ENCODE peak calls at places on chromosomes 3 and 15, in eight cellular contexts. D is body of pancreas, C is Panc1, J is Caco-2, G is heart right ventricle, R is tibial artery, L is IMR-90, F is endodermal cell. W is an unnamed sample.
A peak's percentile ranks its signal among the peaks of the same experiment; 100 is the strongest.

GRCh38 chr3:64008952-64009351 is 14.3 kb downstream of the PSMD6 start:
- DNase-seq in R (no peak), J (no peak), F (no peak), L (peak; percentile 35), C (no peak), G (no peak), D (no peak), W (no peak)

GRCh38 chr3:144586382-144586781 is 614.8 kb downstream of the DIPK2A start:
- DNase-seq in D (no peak), R (no peak), J (no peak), F (no peak), G (no peak), L (peak; percentile 66), C (no peak), W (no peak)

GRCh38 chr15:70262171-70262570 is 164.5 kb upstream of the TLE3 start:
- DNase-seq in G (no peak), J (no peak), D (no peak), C (no peak), R (no peak), F (no peak), L (no peak), W (no peak)

GRCh38 chr3:15064299-15064834 is 748 bp downstream of the MRPS25 start:
- DNase-seq in F (peak; percentile 66), G (no peak), L (peak; percentile 25), D (peak; percentile 35), J (no peak), C (no peak), R (peak; percentile 38), W (no peak)

GRCh38 chr3:127053450-127053849 is 70.5 kb downstream of the PLXNA1 start:
- DNase-seq in G (no peak), L (no peak), C (no peak), F (no peak), D (no peak), R (no peak), J (no peak), W (no peak)

GRCh38 chr3:150022406-150023238 is 51.9 kb upstream of the PFN2 start:
- DNase-seq in C (no peak), G (no peak), J (no peak), D (no peak), R (no peak), F (peak; percentile 70), L (peak; percentile 31), W (no peak)

GRCh38 chr15:23565395-23566069 is at the start of gene MKRN3:
- DNase-seq in L (peak; percentile 7), F (no peak), C (peak; percentile 66), G (no peak), D (peak; percentile 41), R (no peak), J (peak; percentile 88), W (no peak)

GRCh38 chr3:131933665-131934064 is 101.1 kb downstream of the CPNE4 start:
- DNase-seq in F (no peak), C (no peak), D (no peak), R (no peak), L (no peak), G (no peak), J (no peak), W (no peak)

GRCh38 chr3:5188419-5189405 is 1.2 kb downstream of the EDEM1 start:
- DNase-seq in F (peak; percentile 74), J (peak; percentile 74), G (peak; percentile 19), L (peak; percentile 17), D (peak; percentile 44), R (no peak), C (no peak), W (no peak)

GRCh38 chr3:195095704-195096036 is 175.3 kb downstream of the XXYLT1 start:
- DNase-seq in R (no peak), G (no peak), J (no peak), F (no peak), D (no peak), L (peak; percentile 52), C (no peak), W (no peak)

GRCh38 chr3:177351195-177351594 is 153.9 kb upstream of the TBL1XR1 start:
- DNase-seq in R (no peak), G (no peak), D (no peak), F (no peak), L (no peak), J (no peak), C (no peak), W (no peak)

GRCh38 chr3:31166249-31166885 is 271.9 kb upstream of the GADL1 start:
- DNase-seq in J (no peak), C (peak; percentile 33), R (no peak), L (peak; percentile 84), G (no peak), F (no peak), D (no peak), W (no peak)

GRCh38 chr15:36796161-36796560 is 216.7 kb downstream of the CDIN1 start:
- DNase-seq in G (no peak), J (no peak), D (no peak), R (no peak), L (no peak), F (no peak), C (no peak), W (no peak)

DNA sequence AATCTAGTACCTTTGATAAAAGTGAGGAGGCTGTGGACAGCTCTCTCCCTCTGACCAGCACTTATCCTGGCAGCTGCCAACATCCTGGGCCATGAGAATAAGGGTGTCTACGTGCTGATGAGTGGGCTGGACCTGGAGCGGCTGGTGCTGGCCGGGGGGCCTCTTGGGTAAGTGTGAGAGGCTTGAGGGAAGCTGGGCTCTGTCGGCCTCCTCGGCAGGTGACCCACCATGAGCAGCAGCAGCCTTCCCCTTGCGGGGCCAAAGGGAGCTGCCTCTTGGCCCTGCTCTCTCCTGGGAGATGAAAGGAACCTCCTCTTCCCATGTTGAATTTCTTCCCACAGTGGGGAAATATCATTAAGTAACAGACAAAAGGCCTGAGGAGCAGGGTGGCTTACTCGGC is 9.2 kb downstream of the IVD start:
- DNase-seq in C (no peak), F (no peak), G (no peak), L (no peak), D (no peak), J (no peak), R (no peak), W (no peak)
- H3K36me3 ChIP-seq in C (peaks cover 15% of the 10 kb centered on the region), F (peaks cover 74% of the 10 kb centered on the region), G (no peaks in the 10 kb centered on the region), L (peaks cover 62% of the 10 kb centered on the region), D (peaks cover 17% of the 10 kb centered on the region), J (peaks cover 2% of the 10 kb centered on the region), R (peaks cover 69% of the 10 kb centered on the region), W (peaks cover 49% of the 10 kb centered on the region)

DNA sequence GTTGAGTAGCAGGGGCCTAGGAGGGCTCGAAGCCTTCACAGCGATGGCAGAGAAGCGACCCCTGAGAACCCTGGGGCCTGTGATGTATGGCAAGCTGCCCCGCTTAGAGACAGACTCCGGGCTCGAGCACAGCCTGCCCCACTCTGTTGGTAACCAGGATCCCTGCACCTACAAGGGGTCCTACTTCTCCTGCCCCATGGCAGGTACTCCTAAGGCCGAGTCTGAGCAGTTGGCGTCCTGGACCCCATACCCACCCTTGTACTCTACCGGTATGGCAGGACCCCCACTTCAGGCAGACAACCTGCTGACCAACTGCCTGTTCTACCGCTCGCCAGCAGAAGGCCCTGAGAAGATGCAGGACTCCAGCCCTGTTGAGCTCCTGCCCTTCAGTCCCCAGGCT is 4.3 kb downstream of the C15orf39 start:
- DNase-seq in D (no peak), L (no peak), F (no peak), J (no peak), R (no peak), C (no peak), G (no peak), W (no peak)
- H3K36me3 ChIP-seq in D (peaks cover 10% of the 10 kb centered on the region), L (peaks cover 45% of the 10 kb centered on the region), F (peaks cover 46% of the 10 kb centered on the region), J (peaks cover 2% of the 10 kb centered on the region), R (peaks cover 52% of the 10 kb centered on the region), C (no peaks in the 10 kb centered on the region), G (peaks cover 7% of the 10 kb centered on the region), W (peaks cover 10% of the 10 kb centered on the region)

GRCh38 chr3:37753428-37753827 is 108.3 kb upstream of the CTDSPL start:
- DNase-seq in D (no peak), R (no peak), L (no peak), G (no peak), F (no peak), C (no peak), J (no peak), W (no peak)
- H3K36me3 ChIP-seq in D (no peaks in the 10 kb centered on the region), R (peaks cover 39% of the 10 kb centered on the region), L (no peaks in the 10 kb centered on the region), G (no peaks in the 10 kb centered on the region), F (peaks cover 4% of the 10 kb centered on the region), C (no peaks in the 10 kb centered on the region), J (no peaks in the 10 kb centered on the region), W (peaks cover 7% of the 10 kb centered on the region)

GRCh38 chr3:187013080-187013838 is 82.9 kb downstream of the ST6GAL1 start:
- DNase-seq in C (no peak), F (no peak), G (no peak), J (no peak), D (no peak), L (peak; percentile 74), R (no peak), W (no peak)

GRCh38 chr3:187016639-187017345 is 86.5 kb downstream of the ST6GAL1 start:
- DNase-seq in C (no peak), J (no peak), R (no peak), F (no peak), D (no peak), L (peak; percentile 11), G (no peak), W (no peak)

GRCh38 chr3:187012609-187013051 is 82.3 kb downstream of the ST6GAL1 start:
- DNase-seq in F (no peak), C (no peak), D (no peak), R (peak; percentile 46), J (no peak), G (peak; percentile 36), L (peak; percentile 64), W (no peak)

GRCh38 chr3:187015903-187016638 is 85.7 kb downstream of the ST6GAL1 start:
- DNase-seq in D (no peak), R (no peak), F (no peak), J (no peak), L (no peak), G (no peak), C (no peak), W (no peak)

GRCh38 chr3:187014417-187014864 is 84.1 kb downstream of the ST6GAL1 start:
- DNase-seq in D (no peak), J (no peak), C (no peak), G (no peak), F (no peak), R (peak; percentile 41), L (peak; percentile 28), W (no peak)
- H3K36me3 ChIP-seq in D (no peaks in the 10 kb centered on the region), J (no peaks in the 10 kb centered on the region), C (no peaks in the 10 kb centered on the region), G (no peaks in the 10 kb centered on the region), F (peaks cover 22% of the 10 kb centered on the region), R (no peaks in the 10 kb centered on the region), L (no peaks in the 10 kb centered on the region), W (no peaks in the 10 kb centered on the region)

DNA sequence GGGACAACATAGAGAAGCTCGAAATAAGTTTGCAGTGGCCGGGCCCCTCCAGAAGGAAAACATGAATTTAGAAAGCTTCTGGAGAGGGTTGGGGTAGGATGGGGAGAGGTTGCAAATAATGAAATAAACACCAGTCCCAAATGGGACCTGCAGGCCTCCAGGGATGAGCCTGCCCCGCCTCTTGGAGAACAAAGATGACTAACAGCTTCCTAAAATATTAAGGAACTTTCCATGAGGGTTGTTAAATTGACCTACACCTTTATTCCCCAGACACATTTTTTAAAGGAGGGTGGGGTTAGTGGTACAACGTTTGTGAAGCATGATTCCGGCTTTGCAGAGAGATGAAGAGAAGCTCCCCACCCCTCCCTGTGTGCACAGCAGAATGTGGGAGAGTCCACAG is 84.1 kb downstream of the ARHGAP31 start:
- DNase-seq in F (no peak), C (no peak), L (no peak), G (no peak), D (no peak), J (no peak), R (no peak), W (no peak)
- H3K36me3 ChIP-seq in F (no peaks in the 10 kb centered on the region), C (no peaks in the 10 kb centered on the region), L (peaks cover 23% of the 10 kb centered on the region), G (no peaks in the 10 kb centered on the region), D (no peaks in the 10 kb centered on the region), J (no peaks in the 10 kb centered on the region), R (peaks cover 25% of the 10 kb centered on the region), W (peaks cover 3% of the 10 kb centered on the region)

GRCh38 chr15:52622791-52623190 is 54.0 kb upstream of the ARPP19 start:
- DNase-seq in D (no peak), C (no peak), J (no peak), L (no peak), G (no peak), R (no peak), F (no peak), W (no peak)
- H3K36me3 ChIP-seq in D (peaks cover 5% of the 10 kb centered on the region), C (no peaks in the 10 kb centered on the region), J (no peaks in the 10 kb centered on the region), L (peaks cover 8% of the 10 kb centered on the region), G (no peaks in the 10 kb centered on the region), R (peaks cover 66% of the 10 kb centered on the region), F (peaks cover 10% of the 10 kb centered on the region), W (peaks cover 9% of the 10 kb centered on the region)

W was measured in sigmoid colon.